ENCODE peak calls at places on chromosome X, in five cellular contexts. Q is omental fat pad, W is stomach, L is progenitor cell of endocrine pancreas, E is glomerular endothelial cell. K is an unnamed sample.

GRCh38 chrX:46636223-46636622 is 62.7 kb downstream of the CHST7 start:
- DNase-seq in Q (no peak), W (no peak), E (no peak), L (no peak), K (no peak)

GRCh38 chrX:46589977-46590723 is 16.6 kb downstream of the CHST7 start:
- DNase-seq in L (no peak), Q (no peak), W (no peak), E (no peak), K (no peak)

GRCh38 chrX:87005183-87005582 is 512.4 kb upstream of the KLHL4 start:
- DNase-seq in Q (no peak), E (no peak), L (no peak), W (no peak), K (no peak)

GRCh38 chrX:5672099-5672498 is 556.6 kb downstream of the NLGN4X start:
- DNase-seq in Q (no peak), E (no peak), W (no peak), L (no peak), K (no peak)

GRCh38 chrX:132636080-132636479 is 147.2 kb upstream of the MBNL3 start:
- DNase-seq in Q (no peak), L (no peak), E (no peak), W (no peak), K (no peak)

GRCh38 chrX:44828008-44828605 is 15.7 kb upstream of the DUSP21 start:
- DNase-seq in L (no peak), E (no peak), W (no peak), Q (no peak), K (no peak)

GRCh38 chrX:135951291-135951690 is 22.5 kb downstream of the MMGT1 start:
- DNase-seq in W (no peak), E (no peak), Q (no peak), L (no peak), K (no peak)

GRCh38 chrX:103817502-103817901 is 14.6 kb downstream of the RAB9B start:
- DNase-seq in E (peak; percentile 31), Q (no peak), W (no peak), L (no peak), K (no peak)

GRCh38 chrX:19785647-19786046 is 101.8 kb downstream of the SH3KBP1 start:
- DNase-seq in L (no peak), E (no peak), Q (no peak), W (no peak), K (no peak)

GRCh38 chrX:154749856-154750255 is 1.0 kb downstream of the GAB3 start:
- DNase-seq in Q (no peak), L (no peak), E (no peak), W (no peak), K (no peak)

GRCh38 chrX:111784667-111785066 is 91.3 kb upstream of the TRPC5OS start:
- DNase-seq in Q (no peak), E (no peak), L (no peak), W (no peak), K (no peak)